ENCODE peak calls at places on chromosomes 4 and X, in ten cellular contexts. R is choroid plexus epithelial cell, N is ascending aorta, Y is A549, G is Calu3, U is GM10248, I is GM12865, B is tibial nerve, C is HFFc6, T is cardiac muscle cell. K is an unnamed sample.

GRCh38 chrX:65673857-65674350 is 6.5 kb downstream of the MSN start:
- DNase-seq in I (no peak), G (no peak), N (no peak), T (no peak), U (no peak), C (no peak), R (no peak), B (no peak), Y (no peak), K (no peak)

GRCh38 chrX:13932416-13932815 is 97.3 kb downstream of the GEMIN8 start:
- DNase-seq in R (no peak), B (no peak), T (no peak), U (no peak), G (no peak), Y (no peak), C (no peak), I (no peak), N (no peak), K (no peak)

GRCh38 chrX:137565921-137566745 is at the start of gene ZIC3:
- DNase-seq in G (no peak), I (no peak), R (peak; percentile 88), U (no peak), B (no peak), T (peak; percentile 83), C (no peak), Y (no peak), N (peak; percentile 74), K (peak; percentile 86)

GRCh38 chr4:149735796-149736195 is 79.8 kb downstream of the IQCM start:
- DNase-seq in G (peak; percentile 1), N (no peak), Y (no peak), B (no peak), R (peak; percentile 44), U (no peak), T (no peak), I (no peak), C (no peak), K (no peak)

GRCh38 chrX:133056341-133056740 is 40.6 kb downstream of the USP26 start:
- DNase-seq in C (no peak), U (no peak), G (no peak), N (no peak), T (no peak), B (no peak), R (no peak), I (no peak), Y (no peak), K (no peak)

GRCh38 chr4:6657242-6658203 is 17.0 kb downstream of the MRFAP1 start:
- DNase-seq in R (no peak), B (no peak), G (no peak), N (no peak), U (no peak), I (no peak), Y (no peak), C (no peak), T (no peak), K (no peak)

GRCh38 chr4:143699331-143700059 is 980 bp downstream of the FREM3 start:
- DNase-seq in G (no peak), N (no peak), I (no peak), T (no peak), Y (no peak), U (no peak), B (no peak), C (no peak), R (no peak), K (no peak)

GRCh38 chrX:95903490-95903889 is 781.2 kb upstream of the DIAPH2 start:
- DNase-seq in C (no peak), Y (no peak), R (peak; percentile 5), N (no peak), T (peak; percentile 36), B (no peak), U (no peak), G (no peak), I (no peak), K (no peak)

GRCh38 chr4:52660643-52661042 is 1.5 kb upstream of the USP46 start:
- DNase-seq in R (no peak), Y (no peak), G (no peak), C (no peak), N (no peak), B (no peak), I (no peak), U (no peak), T (no peak), K (no peak)

GRCh38 chr4:52670121-52670520 is 11.0 kb upstream of the USP46 start:
- DNase-seq in G (no peak), I (no peak), C (no peak), N (no peak), B (no peak), Y (no peak), T (no peak), R (no peak), U (no peak), K (no peak)

GRCh38 chr4:52664479-52664878 is 5.4 kb upstream of the USP46 start:
- DNase-seq in C (no peak), G (no peak), I (no peak), B (no peak), Y (no peak), U (no peak), T (no peak), N (no peak), R (no peak), K (no peak)

GRCh38 chr4:52661966-52662705 is 3.0 kb upstream of the USP46 start:
- DNase-seq in U (no peak), N (no peak), I (no peak), Y (no peak), B (no peak), C (no peak), R (no peak), G (no peak), T (peak; percentile 25), K (no peak)

DNA sequence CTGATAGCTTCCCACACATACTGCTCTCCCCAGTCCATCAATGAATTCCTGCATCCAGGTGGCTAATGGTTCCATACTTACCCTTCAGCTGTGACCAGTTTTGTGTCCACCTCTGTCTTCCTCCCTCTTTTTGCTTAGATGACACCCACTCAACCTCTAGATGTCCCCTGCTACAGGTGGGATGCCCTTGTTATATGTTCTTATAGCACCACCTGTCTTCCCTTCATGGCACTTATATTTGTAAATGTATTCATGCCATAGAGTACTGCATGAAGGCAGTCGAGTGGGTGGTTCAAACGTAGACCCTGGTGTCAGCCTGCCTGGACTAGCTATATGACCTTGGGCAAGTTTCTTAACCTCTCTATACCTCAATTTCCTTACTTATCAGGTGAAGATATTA is 6.5 kb upstream of the USP46 start:
- DNase-seq in N (no peak), I (peak; percentile 63), R (peak; percentile 42), Y (no peak), C (no peak), G (no peak), U (peak; percentile 51), T (no peak), B (no peak), K (no peak)
- TF ChIP-seq CTCF in N (no peak), I (peak; percentile 32), R (peak; percentile 54), Y (no peak), C (peak; percentile 55), G (no peak), U (peak; percentile 50), T (peak; percentile 16), B (no peak), K (no peak)

DNA sequence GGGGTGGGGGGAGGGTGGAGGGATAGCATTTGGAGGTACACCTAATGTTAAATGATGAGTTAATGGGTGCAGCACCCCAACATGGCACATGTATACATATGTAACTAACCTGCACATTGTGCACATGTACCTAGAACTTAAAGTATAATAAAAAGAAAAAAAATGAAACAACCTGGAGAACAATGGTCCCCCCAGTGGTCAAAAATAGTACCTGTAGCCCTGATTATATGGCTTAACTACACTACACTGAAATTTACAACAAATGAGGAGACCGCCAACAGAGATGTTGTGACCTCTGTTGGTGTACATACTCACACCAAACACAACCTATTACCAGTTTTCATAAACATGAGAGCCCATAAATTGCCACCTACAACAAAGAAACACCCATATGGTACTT is 7.3 kb upstream of the MAGEE1 start:
- DNase-seq in R (peak; percentile 2), U (no peak), N (no peak), G (no peak), C (no peak), B (no peak), T (no peak), I (no peak), Y (no peak), K (no peak)
- TF ChIP-seq CTCF in R (no peak), U (no peak), N (no peak), G (no peak), C (peak; percentile 52), B (no peak), T (no peak), I (peak; percentile 10), Y (peak; percentile 10), K (no peak)

GRCh38 chrX:150364347-150365050 is 1.4 kb downstream of the MAMLD1 start:
- DNase-seq in Y (no peak), N (no peak), T (peak; percentile 33), G (peak; percentile 22), C (no peak), U (no peak), I (no peak), R (no peak), B (peak; percentile 14), K (peak; percentile 28)
- TF ChIP-seq CTCF in Y (no peak), N (no peak), T (no peak), G (no peak), C (no peak), U (no peak), I (no peak), R (no peak), B (no peak), K (no peak)

GRCh38 chrX:18677140-18677834 is 5.4 kb upstream of the RS1 start:
- DNase-seq in R (no peak), U (no peak), Y (no peak), B (no peak), I (no peak), C (no peak), T (no peak), N (no peak), G (peak; percentile 12), K (no peak)

GRCh38 chrX:18674417-18674787 is 2.5 kb upstream of the RS1 start:
- DNase-seq in G (peak; percentile 5), R (no peak), I (no peak), N (no peak), T (no peak), B (no peak), U (peak; percentile 22), C (no peak), Y (peak; percentile 30), K (peak; percentile 26)

GRCh38 chrX:18674788-18675735 is 3.2 kb upstream of the RS1 start:
- DNase-seq in U (peak; percentile 84), N (peak; percentile 85), Y (peak; percentile 62), I (peak; percentile 91), C (peak; percentile 55), R (peak; percentile 70), T (peak; percentile 72), G (peak; percentile 87), B (peak; percentile 52), K (peak; percentile 76)

GRCh38 chrX:18676050-18676449 is 4.1 kb upstream of the RS1 start:
- DNase-seq in G (no peak), U (no peak), C (no peak), B (no peak), R (no peak), I (no peak), T (no peak), Y (no peak), N (no peak), K (no peak)

DNA sequence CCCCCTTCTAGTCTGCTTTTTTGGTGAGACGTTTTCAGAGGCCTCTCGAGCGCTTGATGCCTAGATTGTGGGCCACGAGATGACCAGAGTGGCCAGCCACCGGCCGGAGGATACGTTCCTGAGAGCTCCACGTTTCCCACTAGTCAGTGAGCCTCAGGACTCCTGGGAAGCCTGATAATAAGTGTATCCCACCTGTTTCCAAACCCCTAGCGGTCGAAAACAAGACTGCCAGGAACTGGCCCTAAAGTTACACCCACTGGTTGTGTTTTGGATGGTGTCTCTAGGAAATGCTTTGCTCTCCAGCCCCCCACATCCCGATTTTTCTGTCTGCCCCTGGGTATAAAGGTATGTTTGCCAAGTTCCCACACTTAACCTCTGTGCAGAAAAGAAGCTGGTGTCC is 4.6 kb upstream of the RS1 start:
- DNase-seq in B (no peak), R (peak; percentile 31), C (no peak), N (no peak), G (no peak), U (no peak), Y (peak; percentile 50), T (peak; percentile 32), I (no peak), K (peak; percentile 25)
- TF ChIP-seq CTCF in B (no peak), R (peak; percentile 49), C (no peak), N (no peak), G (no peak), U (no peak), Y (no peak), T (peak; percentile 33), I (no peak), K (peak; percentile 42)